ENCODE peak calls at places on chromosomes 6 and 20, in ten cellular contexts. W is NCI-H510A treated with DMSO at 0.1 percent for 48 hours; T is GM12891; B is HS-5; D is stimulated activated CD4-positive, alpha-beta T cell treated with anti-CD3 and anti-CD28 coated beads, Interleukin-2, amount 100 ng/mL, for 24 hours; H is RCC 7860; E is NCI-H1436; N is naive thymus-derived CD4-positive, alpha-beta T cell; M is activated T-cell treated with anti-CD3 and anti-CD28 coated beads, Interleukin-2, amount 50 U/mL, for 4 hours; A is HuH-7. S is an unnamed sample.

GRCh38 chr20:36346256-36346655 is 40.1 kb downstream of the DLGAP4 start:
- DNase-seq in D (no peak), W (no peak), H (no peak), M (no peak), T (no peak), B (no peak), A (no peak), N (no peak), E (no peak), S (no peak)

GRCh38 chr6:104473021-104473429 is 386.7 kb downstream of the HACE1 start:
- DNase-seq in E (no peak), A (no peak), N (no peak), H (no peak), T (no peak), M (no peak), B (no peak), W (no peak), D (no peak), S (no peak)

GRCh38 chr6:10793035-10793434 is 45.3 kb downstream of the MAK start:
- DNase-seq in E (no peak), M (no peak), B (no peak), D (no peak), N (no peak), A (no peak), W (no peak), T (no peak), H (no peak), S (no peak)

GRCh38 chr6:7088076-7088742 is 19.6 kb upstream of the RREB1 start:
- DNase-seq in B (no peak), M (no peak), A (no peak), H (no peak), D (no peak), T (no peak), W (peak), E (no peak), N (no peak), S (no peak)

GRCh38 chr20:61803903-61804804 is 261.5 kb downstream of the TAF4 start:
- DNase-seq in D (no peak), B (no peak), N (no peak), M (no peak), T (peak), W (no peak), H (no peak), E (no peak), A (no peak), S (no peak)

GRCh38 chr20:58511364-58511763 is 3.8 kb downstream of the APCDD1L start:
- DNase-seq in T (no peak), M (no peak), N (no peak), W (no peak), A (no peak), B (peak), D (no peak), E (no peak), H (peak), S (no peak)

GRCh38 chr6:15113587-15113986 is 132.3 kb upstream of the JARID2 start:
- DNase-seq in N (no peak), T (no peak), A (no peak), W (no peak), M (no peak), B (no peak), E (no peak), D (no peak), H (no peak), S (no peak)

GRCh38 chr6:113853252-113853651 is 3.9 kb upstream of the MARCKS start:
- DNase-seq in W (no peak), A (no peak), H (no peak), T (no peak), B (no peak), M (no peak), D (no peak), E (no peak), N (no peak), S (no peak)

GRCh38 chr20:36628076-36628475 is 17.9 kb downstream of the SLA2 start:
- DNase-seq in E (no peak), D (no peak), M (no peak), W (no peak), A (no peak), N (no peak), B (no peak), H (no peak), T (no peak), S (no peak)

GRCh38 chr6:20952605-20953004 is 418.3 kb downstream of the CDKAL1 start:
- DNase-seq in B (peak), N (no peak), A (no peak), T (no peak), M (no peak), D (no peak), H (peak), E (no peak), W (no peak), S (no peak)

GRCh38 chr20:12535770-12536169 is 473.0 kb upstream of the SPTLC3 start:
- DNase-seq in W (no peak), H (no peak), N (no peak), E (no peak), D (no peak), T (no peak), M (no peak), B (no peak), A (no peak), S (no peak)

GRCh38 chr6:170480045-170480714 is 72.9 kb downstream of the PSMB1 start:
- DNase-seq in B (no peak), M (no peak), N (no peak), W (no peak), A (peak), T (no peak), E (no peak), D (no peak), H (no peak), S (no peak)

GRCh38 chr6:2448826-2449571 is 203.6 kb upstream of the GMDS start:
- DNase-seq in D (no peak), A (peak), E (peak), T (peak), B (peak), H (peak), M (no peak), W (peak), N (no peak), S (no peak)

GRCh38 chr20:11266571-11266970 is 592.8 kb upstream of the JAG1 start:
- DNase-seq in T (no peak), M (no peak), H (peak), N (no peak), W (no peak), D (no peak), B (no peak), A (no peak), E (no peak), S (no peak)

GRCh38 chr20:24956001-24956761 is 7.1 kb downstream of the CST7 start:
- DNase-seq in N (no peak), W (no peak), H (no peak), D (peak), B (no peak), E (no peak), M (no peak), T (no peak), A (no peak), S (no peak)

GRCh38 chr6:143108278-143108677 is 47.6 kb downstream of the AIG1 start:
- DNase-seq in D (no peak), E (no peak), A (no peak), W (no peak), N (no peak), M (no peak), H (no peak), B (no peak), T (no peak), S (no peak)